ENCODE peak calls at places on chromosomes 16 and 17, in four cellular contexts. V, S, A and Z are unnamed samples.

GRCh38 chr17:81842725-81843504 is 8.1 kb upstream of the PPP1R27 start:
- DNase-seq in V (no peak), S (peak; percentile 49), A (peak; percentile 75), Z (no peak)

GRCh38 chr17:1000597-1001490 is 3.9 kb downstream of the TIMM22 start:
- DNase-seq in V (no peak), S (no peak), A (no peak), Z (no peak)

GRCh38 chr17:32523827-32524552 is 37.2 kb downstream of the CDK5R1 start:
- DNase-seq in V (no peak), S (no peak), A (no peak), Z (no peak)

GRCh38 chr17:5282639-5283217 is 644 bp downstream of the RABEP1 start:
- DNase-seq in V (peak; percentile 20), S (no peak), A (peak; percentile 31), Z (peak; percentile 42)

GRCh38 chr16:57245472-57246113 is 534 bp downstream of the ARL2BP start:
- DNase-seq in V (peak; percentile 25), S (no peak), A (no peak), Z (no peak)

GRCh38 chr16:71368958-71369357 is 10.4 kb downstream of the CALB2 start:
- DNase-seq in V (no peak), S (no peak), A (no peak), Z (no peak)

GRCh38 chr16:14244344-14245010 is 173.4 kb downstream of the MRTFB start:
- DNase-seq in V (no peak), S (no peak), A (no peak), Z (no peak)

GRCh38 chr17:76560036-76560876 is 20.4 kb downstream of the PRCD start:
- DNase-seq in V (no peak), S (no peak), A (no peak), Z (no peak)

GRCh38 chr17:41418116-41418860 is 6.1 kb downstream of the KRT37 start:
- DNase-seq in V (no peak), S (no peak), A (no peak), Z (no peak)

GRCh38 chr17:42313773-42314566 is 25.7 kb downstream of the STAT5A start:
- DNase-seq in V (no peak), S (no peak), A (no peak), Z (no peak)

GRCh38 chr17:39235555-39236221 is 9.9 kb upstream of the STAC2 start:
- DNase-seq in V (no peak), S (no peak), A (no peak), Z (no peak)

GRCh38 chr17:58402047-58402446 is 15.3 kb downstream of the RNF43 start:
- DNase-seq in V (no peak), S (no peak), A (no peak), Z (no peak)

GRCh38 chr17:75823257-75824041 is 20.8 kb downstream of the UNC13D start:
- DNase-seq in V (no peak), S (no peak), A (no peak), Z (no peak)

GRCh38 chr17:55314784-55315491 is 50.2 kb downstream of the HLF start:
- DNase-seq in V (no peak), S (no peak), A (no peak), Z (no peak)

GRCh38 chr17:62664336-62665120 is 37.1 kb downstream of the MRC2 start:
- DNase-seq in V (no peak), S (no peak), A (no peak), Z (no peak)

GRCh38 chr16:69031877-69032301 is 73.6 kb upstream of the HAS3 start:
- DNase-seq in V (no peak), S (no peak), A (no peak), Z (no peak)

GRCh38 chr16:2954647-2955381 is 9.3 kb upstream of the KREMEN2 start:
- DNase-seq in V (no peak), S (no peak), A (no peak), Z (no peak)

GRCh38 chr17:71963341-71963740 is 157.5 kb upstream of the SOX9 start:
- DNase-seq in V (no peak), S (no peak), A (no peak), Z (no peak)

GRCh38 chr17:40345161-40346034 is 19.1 kb downstream of the GJD3 start:
- DNase-seq in V (peak; percentile 83), S (peak; percentile 84), A (peak; percentile 74), Z (no peak)